ENCODE peak calls at places on chromosomes 5 and 9, in six cellular contexts. H is GM12891, S is K562, V is H1, I is HepG2, A is GM12878. N is an unnamed sample.

GRCh38 chr5:176626876-176627236 is 3.5 kb downstream of the SNCB start:
- DNase-seq in H (no peak), S (no peak), V (no peak), I (no peak), A (no peak), N (no peak)

GRCh38 chr5:40409600-40409999 is 270.1 kb upstream of the PTGER4 start:
- DNase-seq in H (no peak), S (no peak), V (no peak), I (no peak), A (no peak), N (no peak)

GRCh38 chr9:83535736-83536135 is 2.5 kb downstream of the FRMD3 start:
- DNase-seq in H (no peak), S (no peak), V (no peak), I (no peak), A (no peak), N (no peak)

GRCh38 chr5:38210701-38211353 is 47.5 kb upstream of the EGFLAM start:
- DNase-seq in H (no peak), S (no peak), V (no peak), I (no peak), A (no peak), N (no peak)

GRCh38 chr5:73853091-73853490 is 227.1 kb downstream of the ARHGEF28 start:
- DNase-seq in H (no peak), S (no peak), V (no peak), I (no peak), A (peak; percentile 4), N (no peak)

GRCh38 chr5:756171-756570 is 28.4 kb downstream of the ZDHHC11B start:
- DNase-seq in H (no peak), S (no peak), V (no peak), I (no peak), A (no peak), N (no peak)

GRCh38 chr5:84231390-84231789 is 153.3 kb downstream of the EDIL3 start:
- DNase-seq in H (no peak), S (no peak), V (no peak), I (no peak), A (no peak), N (no peak)

GRCh38 chr5:155936520-155937406 is 390.2 kb upstream of the SGCD start:
- DNase-seq in H (no peak), S (no peak), V (no peak), I (no peak), A (no peak), N (no peak)

GRCh38 chr5:163916376-163916775 is 411.0 kb downstream of the MAT2B start:
- DNase-seq in H (no peak), S (no peak), V (no peak), I (no peak), A (peak; percentile 73), N (peak; percentile 7)

GRCh38 chr5:10400411-10400810 is 41.3 kb upstream of the ROPN1L start:
- DNase-seq in H (no peak), S (no peak), V (no peak), I (no peak), A (no peak), N (no peak)

GRCh38 chr5:61167382-61167781 is 5.1 kb upstream of the SMIM15 start:
- DNase-seq in H (no peak), S (no peak), V (no peak), I (no peak), A (no peak), N (no peak)

GRCh38 chr9:133200631-133201030 is 8.4 kb downstream of the OBP2B start:
- DNase-seq in H (no peak), S (no peak), V (no peak), I (no peak), A (no peak), N (no peak)

GRCh38 chr9:89080193-89080592 is 88.9 kb downstream of the S1PR3 start:
- DNase-seq in H (no peak), S (no peak), V (no peak), I (no peak), A (no peak), N (no peak)

GRCh38 chr9:111356567-111357244 is 26.7 kb upstream of the OR2K2 start:
- DNase-seq in H (no peak), S (peak; percentile 7), V (no peak), I (no peak), A (no peak), N (no peak)

GRCh38 chr5:174723979-174724483 is 351 bp upstream of the MSX2 start:
- DNase-seq in H (no peak), S (peak; percentile 60), V (no peak), I (no peak), A (no peak), N (no peak)

GRCh38 chr5:151581841-151582583 is 9.1 kb downstream of the FAT2 start:
- DNase-seq in H (no peak), S (no peak), V (no peak), I (no peak), A (no peak), N (no peak)

GRCh38 chr9:89457376-89457855 is 40.5 kb downstream of the SEMA4D start:
- DNase-seq in H (no peak), S (no peak), V (no peak), I (no peak), A (no peak), N (no peak)

GRCh38 chr5:131382407-131383395 is 118.8 kb downstream of the CDC42SE2 start:
- DNase-seq in H (no peak), S (peak; percentile 77), V (peak; percentile 31), I (peak; percentile 66), A (peak; percentile 71), N (no peak)

GRCh38 chr5:404666-405241 is 38.2 kb upstream of the EXOC3 start:
- DNase-seq in H (no peak), S (no peak), V (no peak), I (no peak), A (no peak), N (no peak)

GRCh38 chr5:148666353-148666752 is 12.0 kb upstream of the HTR4 start:
- DNase-seq in H (no peak), S (no peak), V (no peak), I (no peak), A (no peak), N (no peak)

GRCh38 chr9:137466041-137466799 is 7.1 kb upstream of the NSMF start:
- DNase-seq in H (no peak), S (no peak), V (no peak), I (no peak), A (no peak), N (no peak)

GRCh38 chr5:164580155-164580554 is 1074.7 kb downstream of the MAT2B start:
- DNase-seq in H (no peak), S (no peak), V (no peak), I (no peak), A (no peak), N (no peak)

GRCh38 chr5:369151-369939 is 47.8 kb downstream of the AHRR start:
- DNase-seq in H (no peak), S (no peak), V (no peak), I (no peak), A (peak; percentile 40), N (no peak)

GRCh38 chr5:145587308-145588071 is 247.7 kb downstream of the PRELID2 start:
- DNase-seq in H (no peak), S (no peak), V (no peak), I (peak; percentile 3), A (no peak), N (no peak)

GRCh38 chr9:18550286-18550685 is 76.3 kb downstream of the ADAMTSL1 start:
- DNase-seq in H (no peak), S (no peak), V (no peak), I (no peak), A (no peak), N (no peak)

GRCh38 chr5:35015063-35015462 is 32.7 kb downstream of the AGXT2 start:
- DNase-seq in H (no peak), S (no peak), V (no peak), I (no peak), A (no peak), N (no peak)

GRCh38 chr5:124651663-124652513 is 94.6 kb downstream of the ZNF608 start:
- DNase-seq in H (peak; percentile 37), S (peak; percentile 94), V (no peak), I (peak; percentile 52), A (no peak), N (peak; percentile 44)
- TF ChIP-seq POLR2A in H (no peak), S (peak; percentile 81), V (peak; percentile 57), I (peak; percentile 81), A (peak; percentile 81), N (peak; percentile 47)

DNA sequence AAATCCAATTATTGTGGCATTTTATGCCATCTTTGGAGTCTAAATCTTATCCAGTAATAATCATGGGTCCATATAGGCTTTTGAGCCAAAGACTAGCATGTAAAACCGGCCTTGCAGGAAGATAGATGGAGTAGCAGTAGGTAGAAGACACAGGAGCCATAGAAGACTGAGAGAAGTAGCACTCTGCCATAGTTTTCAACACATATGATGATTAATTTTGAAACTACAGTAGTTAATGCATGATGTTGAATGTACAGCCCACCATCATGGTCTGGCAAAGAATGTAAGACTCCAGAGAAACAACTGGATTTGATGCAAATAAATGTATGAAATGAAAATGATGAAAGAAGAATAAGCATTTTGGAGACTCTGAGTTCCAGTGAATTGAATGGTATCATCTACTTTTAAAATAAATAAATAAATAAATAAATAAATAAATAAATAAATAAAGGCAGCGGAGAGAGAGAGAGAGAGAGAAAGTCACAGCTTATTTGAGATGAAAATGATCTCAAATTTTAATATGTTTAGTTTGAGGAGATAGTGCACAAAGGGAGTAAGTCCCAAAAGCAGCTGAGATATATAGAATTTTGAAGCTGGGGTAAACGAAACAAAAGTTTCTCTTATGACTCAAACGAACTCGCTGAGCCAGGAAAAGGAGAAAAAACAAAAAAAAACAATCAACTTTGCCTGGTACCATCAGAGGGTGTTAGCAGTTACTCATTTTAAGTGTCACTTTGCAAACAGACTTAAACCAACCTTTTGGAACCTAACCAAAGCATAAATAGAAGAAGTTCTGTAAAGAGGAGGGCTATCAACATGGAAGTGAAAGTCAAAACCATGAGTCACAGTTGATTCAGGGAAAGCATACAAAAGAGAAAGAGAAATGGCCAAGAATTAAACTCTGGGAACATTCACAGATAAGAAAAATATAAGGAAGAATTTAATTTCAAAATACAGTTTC is 388.7 kb downstream of the CETN3 start:
- DNase-seq in H (no peak), S (no peak), V (no peak), I (peak; percentile 15), A (peak; percentile 87), N (peak; percentile 1)
- TF ChIP-seq TAF1 in H (no peak), S (no peak), V (no peak), I (no peak), A (no peak), N (no peak)

DNA sequence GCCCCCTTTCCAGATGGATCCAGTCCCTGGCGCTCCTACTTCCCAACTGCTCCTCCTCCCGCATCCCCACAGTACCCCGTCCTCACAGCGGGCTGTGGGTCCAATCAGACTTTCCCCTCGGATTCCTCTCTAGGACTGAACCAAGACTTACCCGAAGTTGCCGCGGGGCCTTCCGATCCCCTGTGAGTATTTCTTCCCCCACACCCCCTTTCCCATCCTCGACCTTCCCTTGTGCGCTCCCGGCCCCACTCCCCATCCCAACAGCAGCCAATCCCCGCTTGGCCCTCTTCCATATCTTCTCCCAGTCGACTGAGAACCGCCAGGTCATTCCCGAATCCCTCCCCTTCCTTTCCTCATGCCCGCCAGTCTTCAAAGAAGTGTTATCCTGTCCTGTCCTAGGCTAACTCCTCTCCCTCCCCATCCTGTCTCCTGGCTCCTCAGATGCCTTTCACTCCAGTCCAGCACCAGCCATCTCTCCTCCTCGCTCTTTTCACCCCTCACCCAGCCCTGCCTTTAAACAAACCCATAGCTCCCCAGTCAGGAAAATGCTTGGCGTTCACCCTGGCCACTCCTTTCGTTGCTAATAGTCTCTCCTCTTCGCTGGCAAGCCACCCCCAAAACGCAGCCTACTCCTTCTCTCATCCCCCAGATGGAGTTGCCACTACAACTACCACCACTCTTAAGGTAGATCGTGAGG is 646 bp downstream of the SWI5 start:
- DNase-seq in H (no peak), S (peak; percentile 67), V (no peak), I (no peak), A (no peak), N (no peak)
- TF ChIP-seq POLR2A in H (no peak), S (no peak), V (no peak), I (no peak), A (no peak), N (no peak)

GRCh38 chr9:118568704-118569103 is 800.5 kb downstream of the BRINP1 start:
- DNase-seq in H (no peak), S (no peak), V (no peak), I (no peak), A (no peak), N (no peak)
- TF ChIP-seq TAF1 in H (no peak), S (no peak), V (no peak), I (no peak), A (no peak), N (no peak)